ENCODE peak calls at places on chromosome 9, in five cellular contexts. L is heart left ventricle; S is HepG2; I is small intestine; O is CD8-positive, alpha-beta T cell. N is an unnamed sample.
A peak's percentile ranks its signal among the peaks of the same experiment; 100 is the strongest.

GRCh38 chr9:37293664-37294524 is 128.6 kb upstream of the GRHPR start:
- DNase-seq in L (no peak), S (no peak), O (no peak), I (no peak), N (no peak)

GRCh38 chr9:69104830-69105527 is 69.1 kb upstream of the TJP2 start:
- DNase-seq in O (no peak), I (peak; percentile 99), L (no peak), S (peak; percentile 86), N (no peak)

GRCh38 chr9:111896942-111897830 is 572 bp downstream of the UGCG start:
- DNase-seq in S (peak; percentile 11), I (peak; percentile 40), O (peak; percentile 57), L (peak; percentile 82), N (peak; percentile 78)

GRCh38 chr9:130258999-130259398 is 6.6 kb upstream of the HMCN2 start:
- DNase-seq in I (no peak), S (peak; percentile 33), L (no peak), O (no peak), N (no peak)

GRCh38 chr9:76403352-76403751 is 9.1 kb upstream of the RFK start:
- DNase-seq in L (no peak), O (peak; percentile 15), I (peak; percentile 82), S (peak; percentile 64), N (no peak)

GRCh38 chr9:89719202-89719601 is 114.4 kb downstream of the GADD45G start:
- DNase-seq in L (no peak), I (no peak), O (no peak), S (no peak), N (no peak)

GRCh38 chr9:27467486-27467885 is 56.6 kb upstream of the IFNK start:
- DNase-seq in L (no peak), S (no peak), O (no peak), I (no peak), N (no peak)

GRCh38 chr9:120710110-120710981 is 3.9 kb downstream of the MEGF9 start:
- DNase-seq in S (peak; percentile 81), O (peak; percentile 40), I (peak; percentile 85), L (no peak), N (no peak)

GRCh38 chr9:101229606-101230005 is 155.2 kb downstream of the BAAT start:
- DNase-seq in S (no peak), L (no peak), O (no peak), I (no peak), N (no peak)

GRCh38 chr9:34654317-34655083 is 2.5 kb downstream of the IL11RA start:
- DNase-seq in I (no peak), O (no peak), L (peak; percentile 85), S (no peak), N (peak; percentile 77)
- H3K4me3 ChIP-seq in I (no peak overlapping the region), O (no peak overlapping the region), L (no peak overlapping the region), S (no peak overlapping the region), N (no peak overlapping the region)

DNA sequence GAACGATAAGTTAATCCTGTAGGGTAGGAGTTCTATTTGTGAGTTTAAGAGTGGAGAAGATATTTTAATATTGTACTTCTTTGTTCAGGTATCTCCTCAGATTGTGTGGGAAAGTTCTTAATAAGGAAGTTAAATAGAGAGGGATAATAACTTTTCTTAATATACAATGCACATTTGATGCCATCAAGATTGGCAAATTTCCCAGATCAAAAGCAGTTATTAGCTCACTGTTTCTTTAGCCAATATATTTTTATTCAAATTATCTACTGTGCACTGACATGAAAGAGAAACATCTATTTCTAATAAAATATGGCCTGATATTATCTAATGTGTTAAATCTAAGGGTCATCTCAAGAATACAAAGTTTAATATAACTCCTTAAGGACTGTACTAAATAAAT is 85.0 kb downstream of the SPATA31D1 start:
- DNase-seq in I (no peak), S (no peak), O (no peak), L (no peak), N (no peak)
- H3K4me1 ChIP-seq in I (no peaks in the 10 kb centered on the region), S (no peaks in the 10 kb centered on the region), O (no peaks in the 10 kb centered on the region), L (no peaks in the 10 kb centered on the region), N (no peaks in the 10 kb centered on the region)

GRCh38 chr9:135167839-135168378 is 80.4 kb downstream of the OLFM1 start:
- DNase-seq in O (no peak), I (no peak), S (no peak), L (no peak), N (no peak)

GRCh38 chr9:135173066-135173465 is 85.6 kb downstream of the OLFM1 start:
- DNase-seq in O (no peak), I (no peak), L (no peak), S (no peak), N (no peak)

GRCh38 chr9:135167356-135167755 is 79.9 kb downstream of the OLFM1 start:
- DNase-seq in L (no peak), S (no peak), I (no peak), O (no peak), N (no peak)

GRCh38 chr9:135169709-135170226 is 82.3 kb downstream of the OLFM1 start:
- DNase-seq in I (no peak), O (no peak), S (no peak), L (no peak), N (no peak)

GRCh38 chr9:135170535-135170934 is 83.1 kb downstream of the OLFM1 start:
- DNase-seq in S (no peak), O (no peak), I (no peak), L (no peak), N (no peak)
- H3K27ac ChIP-seq in S (no peak overlapping the region), O (no peak overlapping the region), I (no peak overlapping the region), L (no peak overlapping the region), N (no peak overlapping the region)

GRCh38 chr9:35792044-35792813 is 838 bp downstream of the NPR2 start:
- DNase-seq in L (peak; percentile 28), S (no peak), O (no peak), I (no peak), N (no peak)

GRCh38 chr9:35795701-35796100 is 4.3 kb downstream of the NPR2 start:
- DNase-seq in L (no peak), I (no peak), S (no peak), O (no peak), N (no peak)

GRCh38 chr9:35792826-35793225 is 1.4 kb downstream of the NPR2 start:
- DNase-seq in S (no peak), O (no peak), L (no peak), I (no peak), N (no peak)

GRCh38 chr9:35791321-35791921 is at the start of gene NPR2:
- DNase-seq in I (no peak), O (no peak), S (no peak), L (peak; percentile 64), N (peak; percentile 38)

GRCh38 chr9:35793461-35793860 is 2.1 kb downstream of the NPR2 start:
- DNase-seq in L (no peak), O (no peak), S (no peak), I (no peak), N (no peak)
- H3K4me3 ChIP-seq in L (no peak overlapping the region), O (no peak overlapping the region), S (no peak overlapping the region), I (no peak overlapping the region), N (no peak overlapping the region)

GRCh38 chr9:133132174-133132573 is 11.1 kb upstream of the RALGDS start:
- DNase-seq in L (no peak), S (no peak), O (no peak), I (no peak), N (no peak)
- H3K4me1 ChIP-seq in L (peaks cover 50% of the 10 kb centered on the region), S (peaks cover 31% of the 10 kb centered on the region), O (peaks cover 84% of the 10 kb centered on the region), I (peaks cover 17% of the 10 kb centered on the region), N (peaks cover 19% of the 10 kb centered on the region)

DNA sequence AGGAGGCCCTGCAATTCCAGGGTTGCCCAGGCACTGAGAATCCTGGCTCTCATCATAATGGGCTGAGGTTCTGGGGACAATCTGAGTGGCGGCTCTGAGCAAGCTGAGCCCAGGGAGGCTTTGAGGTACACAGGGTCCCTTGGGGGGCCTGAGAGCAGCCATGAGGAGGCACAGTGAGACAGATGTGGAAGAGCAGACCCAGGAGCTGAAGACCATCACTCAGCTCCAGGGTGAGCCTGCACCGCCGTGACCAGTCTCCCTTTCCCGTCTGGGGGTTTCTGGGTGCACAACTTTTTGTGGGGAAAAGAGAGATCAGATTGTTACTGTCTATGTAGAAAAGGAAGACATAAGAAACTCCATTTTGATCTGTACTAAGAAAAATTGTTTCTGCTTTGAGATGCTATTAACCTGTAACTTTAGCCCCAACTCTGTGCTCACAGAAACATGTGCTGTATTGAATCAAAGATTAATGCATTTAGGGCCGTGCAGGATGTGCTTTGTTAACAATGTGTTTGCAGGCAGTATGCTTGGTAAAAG is at the start of gene CCDC183:
- DNase-seq in O (no peak), S (no peak), L (no peak), I (no peak), N (no peak)
- H3K27ac ChIP-seq in O (no peak within 1 kb of the TSS), S (peak within 1 kb of the TSS; percentile 53), L (peak within 1 kb of the TSS; percentile 8), I (no peak within 1 kb of the TSS), N (peak within 1 kb of the TSS; percentile 44)

N was measured in testis.